ENCODE peak calls at places on chromosome 15, in four cellular contexts. C is hepatocyte, H is nephron progenitor cell, N is K562. B is an unnamed sample.
A peak's percentile ranks its signal among the peaks of the same experiment; 100 is the strongest.

GRCh38 chr15:92418864-92419263 is 25.2 kb downstream of the ST8SIA2 start:
- DNase-seq in H (no peak), N (peak; percentile 27), C (no peak), B (no peak)

GRCh38 chr15:42324308-42324707 is 35.0 kb upstream of the CAPN3 start:
- DNase-seq in N (no peak), H (no peak), C (no peak), B (no peak)

GRCh38 chr15:45637552-45638033 is 2.8 kb downstream of the SQOR start:
- DNase-seq in N (no peak), C (peak; percentile 71), H (no peak), B (peak; percentile 77)

GRCh38 chr15:88908697-88909621 is 4.2 kb downstream of the MFGE8 start:
- DNase-seq in H (peak; percentile 36), C (no peak), N (no peak), B (no peak)

GRCh38 chr15:60814855-60815254 is 335.9 kb upstream of the ICE2 start:
- DNase-seq in C (no peak), N (no peak), H (no peak), B (no peak)

GRCh38 chr15:67997996-67998395 is 56.1 kb upstream of the PIAS1 start:
- DNase-seq in N (no peak), H (no peak), C (no peak), B (no peak)

GRCh38 chr15:58241872-58242271 is 103.7 kb downstream of the AQP9 start:
- DNase-seq in C (no peak), N (no peak), H (no peak), B (no peak)

GRCh38 chr15:88243895-88244787 is 12.4 kb downstream of the NTRK3 start:
- DNase-seq in N (peak; percentile 68), H (peak; percentile 42), C (peak; percentile 40), B (no peak)

GRCh38 chr15:20346082-20346805 is 195.4 kb downstream of the GOLGA6L6 start:
- DNase-seq in H (no peak), N (no peak), C (peak; percentile 23), B (no peak)

GRCh38 chr15:58538225-58538731 is 106.5 kb downstream of the LIPC start:
- DNase-seq in N (no peak), H (no peak), C (no peak), B (no peak)

GRCh38 chr15:39778031-39778430 is 4.6 kb downstream of the FSIP1 start:
- DNase-seq in C (no peak), H (no peak), N (no peak), B (no peak)

GRCh38 chr15:45448516-45448915 is 70.2 kb upstream of the GATM start:
- DNase-seq in N (no peak), C (no peak), H (no peak), B (no peak)

GRCh38 chr15:88518903-88519302 is 27.6 kb downstream of the DET1 start:
- DNase-seq in H (no peak), N (no peak), C (no peak), B (no peak)

GRCh38 chr15:25793354-25794050 is 69.6 kb downstream of the ATP10A start:
- DNase-seq in H (no peak), C (no peak), N (no peak), B (no peak)

GRCh38 chr15:42845581-42845980 is 75.0 kb downstream of the TTBK2 start:
- DNase-seq in N (no peak), H (no peak), C (no peak), B (no peak)

GRCh38 chr15:34436126-34436955 is 1.3 kb downstream of the GOLGA8A start:
- DNase-seq in N (peak; percentile 18), H (peak; percentile 30), C (no peak), B (no peak)

GRCh38 chr15:91795281-91795680 is 58.2 kb upstream of the SLCO3A1 start:
- DNase-seq in C (no peak), H (no peak), N (no peak), B (no peak)

GRCh38 chr15:72237286-72238224 is 6.6 kb upstream of the PKM start:
- DNase-seq in N (peak; percentile 90), C (peak; percentile 80), H (no peak), B (peak; percentile 76)

GRCh38 chr15:80081390-80081789 is 21.9 kb downstream of the ZFAND6 start:
- DNase-seq in C (no peak), H (no peak), N (no peak), B (no peak)

GRCh38 chr15:80090041-80090440 is 30.6 kb downstream of the ZFAND6 start:
- DNase-seq in H (no peak), C (no peak), N (no peak), B (no peak)

GRCh38 chr15:80090879-80091503 is 31.5 kb downstream of the ZFAND6 start:
- DNase-seq in N (no peak), H (no peak), C (no peak), B (no peak)

GRCh38 chr15:80087104-80087503 is 27.6 kb downstream of the ZFAND6 start:
- DNase-seq in C (no peak), H (no peak), N (no peak), B (no peak)
- TF ChIP-seq CTCF in C (no peak), H (no peak), N (peak; percentile 24), B (no peak)

DNA sequence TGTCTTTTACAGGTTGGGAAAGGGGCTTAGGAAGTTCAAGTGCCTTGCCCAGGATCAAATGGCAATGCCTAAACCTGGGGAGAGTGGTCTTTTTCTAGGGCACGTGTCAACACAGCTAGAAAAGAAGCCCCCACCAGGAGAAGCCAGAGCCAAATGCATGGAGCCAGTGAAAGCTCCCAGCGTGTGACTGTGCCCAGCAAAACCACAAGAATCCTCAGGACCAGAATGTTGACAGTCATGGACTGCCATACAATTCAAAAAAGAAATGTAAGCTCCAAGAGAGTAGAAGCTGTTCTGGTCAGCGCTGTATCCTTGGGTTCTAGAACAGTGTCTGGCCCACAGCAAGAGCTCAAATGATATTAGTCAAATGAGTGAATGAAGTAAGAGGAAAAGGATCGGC is 84.4 kb upstream of the MEF2A start:
- DNase-seq in N (no peak), C (no peak), H (no peak), B (no peak)
- TF ChIP-seq CTCF in N (no peak), C (no peak), H (no peak), B (no peak)

GRCh38 chr15:73683624-73684536 is at the start of gene CD276:
- DNase-seq in H (peak; percentile 89), C (peak; percentile 89), N (peak; percentile 86), B (peak; percentile 86)
- TF ChIP-seq CTCF in H (no peak), C (peak; percentile 30), N (peak; percentile 39), B (no peak)

GRCh38 chr15:63915209-63915887 is 81.6 kb upstream of the HERC1 start:
- DNase-seq in H (no peak), C (peak; percentile 40), N (peak; percentile 38), B (no peak)

GRCh38 chr15:63917588-63918316 is 84.0 kb upstream of the HERC1 start:
- DNase-seq in C (no peak), H (no peak), N (no peak), B (no peak)

GRCh38 chr15:63913786-63914185 is 80.0 kb upstream of the HERC1 start:
- DNase-seq in C (no peak), H (no peak), N (no peak), B (no peak)

GRCh38 chr15:63918317-63918672 is 84.5 kb upstream of the HERC1 start:
- DNase-seq in N (no peak), H (no peak), C (no peak), B (no peak)

DNA sequence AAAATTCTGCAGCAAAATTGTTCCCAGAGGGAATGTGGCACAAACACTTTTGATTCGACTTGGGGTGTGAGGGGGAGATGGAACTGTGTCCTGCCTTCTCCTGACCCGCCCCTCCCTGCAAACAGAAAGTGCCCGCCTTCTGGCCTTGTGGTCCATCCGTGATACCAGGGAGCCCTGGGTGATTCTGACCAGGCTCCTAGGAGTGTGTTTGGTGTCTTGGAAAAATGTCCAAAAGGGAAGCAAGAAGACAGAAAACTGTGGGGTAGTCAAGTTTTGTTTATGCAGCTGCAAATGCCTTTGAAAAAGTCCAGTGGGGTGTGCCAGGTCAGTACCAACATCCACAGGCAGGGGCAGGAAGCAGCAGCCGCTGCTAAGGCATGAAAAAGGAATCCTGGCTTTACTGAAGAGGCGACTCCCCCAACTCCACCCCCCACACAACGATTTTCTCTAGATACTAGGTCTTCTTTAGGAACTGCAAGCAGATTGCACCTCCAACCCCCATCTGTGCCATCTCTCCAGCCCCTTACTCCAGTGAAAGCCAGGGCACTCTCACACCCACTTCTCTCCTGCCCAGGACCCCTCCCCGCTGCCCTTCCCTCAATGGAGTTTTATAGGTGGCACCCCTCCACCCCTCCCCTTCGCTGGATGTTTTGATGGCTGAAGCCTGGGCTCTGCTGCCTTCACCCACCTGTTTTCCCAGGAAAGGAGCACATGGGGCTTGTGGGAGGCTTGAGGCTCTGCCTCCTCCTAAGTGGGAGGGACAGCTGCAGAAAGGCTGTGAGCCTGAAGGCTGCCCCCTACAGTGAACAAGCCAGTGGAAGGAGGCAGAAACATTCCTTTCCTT is 82.4 kb upstream of the HERC1 start:
- DNase-seq in N (peak; percentile 51), H (peak; percentile 44), C (no peak), B (peak; percentile 51)
- TF ChIP-seq CTCF in N (peak; percentile 8), H (peak; percentile 38), C (peak; percentile 29), B (peak; percentile 27)

DNA sequence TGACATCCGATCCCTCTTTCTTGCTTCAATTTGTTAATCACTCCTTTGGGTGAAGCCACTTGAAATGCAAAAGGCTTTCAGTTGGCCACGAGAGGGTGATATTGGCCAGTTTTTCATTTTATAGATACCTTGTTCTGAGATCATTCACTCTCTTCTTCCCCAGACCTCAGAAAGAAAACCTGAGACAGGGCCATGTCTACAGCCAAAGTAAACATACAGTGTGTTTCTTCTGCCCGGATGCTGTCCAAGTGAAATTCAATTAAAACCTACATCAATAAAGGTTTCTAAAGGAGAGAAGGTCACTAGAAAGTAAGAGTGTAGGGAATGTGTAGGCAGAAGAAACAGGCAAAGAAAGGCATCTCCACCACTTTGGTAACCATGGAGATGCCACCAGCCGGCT is 39.5 kb upstream of the FMN1 start:
- DNase-seq in N (no peak), C (peak; percentile 58), H (no peak), B (no peak)
- TF ChIP-seq CTCF in N (peak; percentile 40), C (peak; percentile 67), H (peak; percentile 50), B (peak; percentile 41)

GRCh38 chr15:66772967-66773873 is 71.2 kb downstream of the SMAD6 start:
- DNase-seq in N (no peak), H (peak; percentile 44), C (peak; percentile 78), B (peak; percentile 61)
- TF ChIP-seq CTCF in N (no peak), H (no peak), C (no peak), B (no peak)

DNA sequence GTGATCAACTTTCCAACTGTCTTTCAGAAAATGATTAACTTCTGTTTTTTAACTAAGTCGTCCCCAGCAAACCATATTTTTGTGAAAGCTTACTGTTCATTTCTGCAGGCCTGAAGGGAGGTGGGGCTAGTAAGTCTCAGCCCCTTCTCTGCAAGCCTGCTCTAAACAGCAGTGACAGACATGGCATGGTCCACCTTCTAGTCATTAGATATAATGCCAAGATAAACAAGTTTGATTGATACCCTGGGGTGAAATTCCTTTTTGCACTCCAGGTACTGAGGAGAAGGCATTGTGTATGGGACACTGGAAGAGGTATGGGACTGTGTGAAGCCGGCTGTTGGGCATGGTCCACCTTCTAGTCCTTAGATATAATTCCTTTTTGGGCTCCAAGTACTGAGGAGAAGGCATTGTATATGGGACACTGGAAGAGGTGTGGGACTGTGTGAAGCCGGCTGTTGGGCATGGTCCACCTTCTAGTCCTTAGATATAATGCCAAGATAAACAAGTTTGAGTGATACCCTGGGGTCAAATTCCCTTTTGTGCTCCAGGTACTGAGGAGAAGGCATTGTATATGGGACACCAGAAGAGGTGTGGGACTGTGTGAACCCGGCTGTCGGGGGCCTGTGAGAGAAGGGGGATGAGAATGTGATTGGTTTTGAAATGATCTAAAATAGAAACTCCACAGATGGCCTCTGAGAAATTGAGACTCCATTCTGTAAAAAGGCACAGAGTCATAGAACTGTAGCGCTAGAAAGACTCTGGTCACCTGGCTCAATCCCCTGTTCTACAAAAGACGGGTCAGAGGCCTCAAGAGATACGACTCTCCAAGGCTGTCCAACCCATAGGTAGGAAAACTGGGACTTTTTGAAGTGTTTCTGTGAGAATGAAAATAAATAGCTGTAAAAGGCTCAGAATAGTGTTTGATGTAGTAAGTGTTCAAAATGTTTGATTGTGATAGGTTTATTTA is 11.4 kb upstream of the TMC3 start:
- DNase-seq in N (no peak), C (no peak), H (no peak), B (no peak)
- TF ChIP-seq CTCF in N (no peak), C (no peak), H (no peak), B (no peak)